ENCODE peak calls at places on chromosomes 5 and 9, in four cellular contexts. G is HepG2, U is transverse colon, V is stomach. O is an unnamed sample.

GRCh38 chr5:125587631-125588030 is 835.6 kb upstream of the GRAMD2B start:
- DNase-seq in V (no peak), U (no peak), G (no peak), O (no peak)

GRCh38 chr5:177496111-177497010 is 1.0 kb downstream of the PDLIM7 start:
- DNase-seq in G (peak; percentile 85), V (peak; percentile 51), U (peak; percentile 65), O (no peak)

GRCh38 chr5:76849767-76850291 is at the start of gene S100Z:
- DNase-seq in V (no peak), G (no peak), U (no peak), O (no peak)

GRCh38 chr5:132243366-132243977 is 14.0 kb upstream of the PDLIM4 start:
- DNase-seq in G (no peak), U (peak; percentile 6), V (no peak), O (no peak)

GRCh38 chr9:3343671-3344070 is 182.1 kb downstream of the RFX3 start:
- DNase-seq in G (peak; percentile 76), U (no peak), V (no peak), O (no peak)

GRCh38 chr5:96332535-96333396 is 100.3 kb downstream of the PCSK1 start:
- DNase-seq in U (no peak), V (peak; percentile 73), G (no peak), O (no peak)

GRCh38 chr9:133759946-133760345 is 21.8 kb upstream of the SARDH start:
- DNase-seq in V (no peak), U (no peak), G (no peak), O (no peak)

GRCh38 chr9:5008206-5008605 is 23.1 kb downstream of the JAK2 start:
- DNase-seq in G (no peak), U (no peak), V (no peak), O (no peak)

GRCh38 chr9:113492343-113493079 is 29.0 kb downstream of the RGS3 start:
- DNase-seq in V (no peak), G (no peak), U (no peak), O (no peak)

GRCh38 chr5:73379435-73379834 is 69.1 kb downstream of the FOXD1 start:
- DNase-seq in V (no peak), U (no peak), G (no peak), O (no peak)

GRCh38 chr5:2917524-2917923 is 166.0 kb upstream of the IRX2 start:
- DNase-seq in V (no peak), G (no peak), U (no peak), O (no peak)
- H3K9me3 ChIP-seq in V (peaks cover 34% of the 10 kb centered on the region), G (peaks cover 25% of the 10 kb centered on the region), U (no peaks in the 10 kb centered on the region), O (no peaks in the 10 kb centered on the region)

GRCh38 chr5:10631597-10631996 is 67.7 kb downstream of the ANKRD33B start:
- DNase-seq in U (no peak), V (no peak), G (no peak), O (no peak)
- TF ChIP-seq POLR2AphosphoS5 in U (no peak), V (no peak), G (no peak), O (no peak)

DNA sequence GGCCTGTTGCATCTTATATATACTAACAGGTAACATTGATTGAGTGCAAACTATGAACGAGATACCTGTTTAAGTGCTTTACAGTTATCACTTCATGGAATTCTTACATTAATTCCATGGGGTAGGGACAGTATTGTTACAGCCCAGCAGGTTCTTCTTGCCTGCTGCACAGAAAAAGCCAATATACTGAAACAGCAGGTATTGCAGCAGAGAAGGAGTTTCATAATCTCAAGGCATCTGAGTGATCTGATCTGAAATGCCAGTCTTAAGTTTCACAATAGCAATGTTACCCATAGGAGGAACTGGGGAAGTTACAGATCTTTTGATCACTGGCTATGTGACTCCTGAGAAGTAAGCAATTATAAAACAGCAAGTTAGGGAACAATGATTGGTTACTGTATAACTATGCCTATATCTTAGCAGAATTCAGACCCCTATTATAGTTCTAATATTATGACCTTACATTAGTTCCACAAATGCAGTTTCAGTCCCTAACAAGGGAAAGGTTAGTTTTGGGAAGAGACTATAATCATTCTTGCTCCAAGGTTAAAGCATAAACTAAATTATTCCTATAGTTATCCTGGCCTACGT is 126.5 kb upstream of the BNC2 start:
- DNase-seq in U (no peak), V (no peak), G (no peak), O (no peak)
- H3K9me3 ChIP-seq in U (peaks cover 21% of the 10 kb centered on the region), V (peaks cover 35% of the 10 kb centered on the region), G (peaks cover 46% of the 10 kb centered on the region), O (no peaks in the 10 kb centered on the region)

GRCh38 chr9:122297512-122297911 is 32.8 kb downstream of the MRRF start:
- DNase-seq in U (no peak), V (no peak), G (no peak), O (no peak)
- TF ChIP-seq POLR2AphosphoS5 in U (no peak), V (no peak), G (no peak), O (no peak)

GRCh38 chr5:180235077-180235476 is 26.1 kb upstream of the RASGEF1C start:
- DNase-seq in U (no peak), V (no peak), G (no peak), O (no peak)

GRCh38 chr5:180241600-180241999 is 32.6 kb upstream of the RASGEF1C start:
- DNase-seq in V (no peak), U (no peak), G (no peak), O (no peak)

GRCh38 chr5:180234271-180234670 is 25.3 kb upstream of the RASGEF1C start:
- DNase-seq in V (no peak), G (no peak), U (no peak), O (no peak)

GRCh38 chr5:180235846-180236245 is 26.8 kb upstream of the RASGEF1C start:
- DNase-seq in U (no peak), G (no peak), V (no peak), O (no peak)

GRCh38 chr5:180238631-180239030 is 29.6 kb upstream of the RASGEF1C start:
- DNase-seq in G (no peak), U (no peak), V (no peak), O (no peak)
- H3K9me3 ChIP-seq in G (no peaks in the 10 kb centered on the region), U (peaks cover 3% of the 10 kb centered on the region), V (peaks cover 74% of the 10 kb centered on the region), O (no peaks in the 10 kb centered on the region)

GRCh38 chr5:142644640-142645361 is 41.1 kb downstream of the FGF1 start:
- DNase-seq in U (peak; percentile 13), V (no peak), G (no peak), O (peak; percentile 79)
- TF ChIP-seq POLR2AphosphoS5 in U (no peak), V (peak; percentile 35), G (no peak), O (no peak)

GRCh38 chr5:141366016-141366896 is 2.3 kb downstream of the PCDHGA5 start:
- DNase-seq in G (no peak), U (no peak), V (no peak), O (no peak)
- H3K9me3 ChIP-seq in G (peaks cover 53% of the 10 kb centered on the region), U (peaks cover 56% of the 10 kb centered on the region), V (peaks cover 100% of the 10 kb centered on the region), O (peaks cover 13% of the 10 kb centered on the region)

DNA sequence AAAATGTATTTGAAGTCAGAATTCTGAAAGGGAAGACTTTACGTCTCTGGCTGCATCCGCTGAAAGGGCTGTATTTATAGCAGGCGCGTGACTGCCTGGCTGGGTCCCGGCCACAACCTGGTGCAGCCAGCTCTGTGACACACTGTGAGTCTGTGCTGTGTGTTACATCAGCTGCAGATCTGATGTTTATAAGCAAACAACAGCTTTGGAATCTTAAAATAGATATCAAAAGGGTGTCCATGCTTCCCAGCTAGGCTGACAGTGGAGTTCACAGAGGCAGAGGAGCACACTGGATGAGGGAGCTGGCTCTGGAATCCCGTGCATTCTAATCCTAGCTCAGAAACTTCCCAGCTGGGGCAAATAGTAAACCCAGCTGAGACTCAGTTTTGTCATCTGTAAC is 433.4 kb upstream of the BRINP1 start:
- DNase-seq in G (no peak), U (peak; percentile 11), V (no peak), O (no peak)
- TF ChIP-seq POLR2AphosphoS5 in G (no peak), U (peak; percentile 9), V (peak; percentile 63), O (no peak)

GRCh38 chr5:55429707-55430253 is 105.0 kb downstream of the PLPP1 start:
- DNase-seq in G (peak; percentile 84), V (no peak), U (peak; percentile 87), O (no peak)
- H3K9me3 ChIP-seq in G (no peaks in the 10 kb centered on the region), V (no peaks in the 10 kb centered on the region), U (no peaks in the 10 kb centered on the region), O (no peaks in the 10 kb centered on the region)

GRCh38 chr9:128252317-128253139 is 23.3 kb downstream of the GOLGA2 start:
- DNase-seq in V (no peak), U (no peak), G (no peak), O (no peak)

GRCh38 chr9:128249558-128249913 is 26.3 kb downstream of the GOLGA2 start:
- DNase-seq in G (no peak), U (no peak), V (no peak), O (no peak)

GRCh38 chr9:128251701-128252100 is 24.1 kb downstream of the GOLGA2 start:
- DNase-seq in U (no peak), G (no peak), V (no peak), O (no peak)

GRCh38 chr9:128250839-128251558 is 24.8 kb downstream of the GOLGA2 start:
- DNase-seq in V (no peak), G (no peak), U (no peak), O (no peak)

DNA sequence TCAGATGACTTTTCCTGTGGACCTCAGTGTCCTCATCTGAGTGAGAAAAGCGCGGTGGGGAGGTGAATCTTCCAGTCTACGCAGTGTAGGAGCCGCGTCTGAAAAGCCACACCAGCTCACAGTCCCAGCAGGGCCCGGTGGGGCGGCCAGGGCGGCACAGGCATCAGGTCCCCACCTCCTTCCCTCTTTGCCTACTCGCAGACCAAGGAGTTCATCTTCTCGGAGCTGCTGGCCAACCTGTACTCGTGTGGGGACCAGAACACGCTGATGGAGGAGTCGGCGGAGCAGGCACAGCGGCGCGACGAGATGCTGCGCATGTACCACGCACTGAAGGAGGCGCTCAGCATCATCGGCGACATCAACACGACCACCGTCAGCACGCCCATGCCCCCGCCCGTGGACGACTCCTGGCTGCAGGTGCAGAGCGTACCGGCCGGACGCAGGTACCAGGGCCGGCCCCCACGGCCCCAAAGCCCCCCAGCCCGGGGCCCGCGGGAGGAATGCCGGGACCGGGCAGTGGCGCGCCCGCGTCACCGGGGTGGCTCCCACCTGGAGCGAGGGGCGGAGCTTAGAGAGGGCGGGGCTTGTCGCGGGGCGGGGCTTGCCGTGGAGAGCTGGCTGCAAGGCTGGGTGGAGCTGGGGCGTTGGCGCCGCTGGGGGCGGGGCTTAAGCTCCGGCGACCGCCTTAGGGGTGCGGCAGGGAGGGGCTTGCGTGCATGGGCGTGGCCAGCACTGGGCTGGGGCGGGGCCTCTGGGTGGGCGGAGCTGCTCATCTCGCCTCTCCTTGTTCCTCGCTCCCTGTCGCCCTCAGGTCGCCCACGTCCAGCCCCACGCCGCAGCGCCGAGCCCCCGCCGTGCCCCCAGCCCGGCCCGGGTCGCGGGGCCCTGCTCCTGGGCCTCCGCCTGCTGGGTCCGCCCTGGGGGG is 25.6 kb downstream of the GOLGA2 start:
- DNase-seq in V (peak; percentile 99), G (no peak), U (peak; percentile 98), O (peak; percentile 18)
- TF ChIP-seq POLR2AphosphoS5 in V (peak; percentile 13), G (no peak), U (no peak), O (no peak)

O was measured in Panc1.